ENCODE peak calls at places on chromosome 11, in five cellular contexts. Z is activated gamma-delta T cell treated with anti-CD3 and anti-CD28 coated beads, Interleukin-2, amount 50 U/mL, for 16 hours; V is islet precursor cell; Y is left cardiac atrium; A is amniotic stem cell. T is an unnamed sample.

GRCh38 chr11:47236482-47236881 is 12.1 kb downstream of the ACP2 start:
- DNase-seq in Z (no peak), V (no peak), Y (no peak), A (no peak), T (no peak)

GRCh38 chr11:62120001-62120400 is 3.8 kb upstream of the INCENP start:
- DNase-seq in Z (no peak), V (no peak), Y (peak; percentile 55), A (no peak), T (no peak)

GRCh38 chr11:127345819-127346459 is 345.4 kb upstream of the KIRREL3 start:
- DNase-seq in Z (no peak), V (peak; percentile 56), Y (peak; percentile 43), A (no peak), T (no peak)

GRCh38 chr11:106821291-106821690 is 197.0 kb downstream of the GUCY1A2 start:
- DNase-seq in Z (no peak), V (no peak), Y (no peak), A (no peak), T (no peak)

GRCh38 chr11:57353461-57354251 is 15.5 kb downstream of the P2RX3 start:
- DNase-seq in Z (no peak), V (no peak), Y (no peak), A (no peak), T (no peak)

GRCh38 chr11:57116654-57117053 is 65.1 kb upstream of the LRRC55 start:
- DNase-seq in Z (no peak), V (peak; percentile 79), Y (no peak), A (no peak), T (no peak)

GRCh38 chr11:34640050-34640971 is 19.4 kb downstream of the EHF start:
- DNase-seq in Z (no peak), V (peak; percentile 93), Y (no peak), A (no peak), T (no peak)

GRCh38 chr11:64863381-64864060 is 14.9 kb downstream of the EHD1 start:
- DNase-seq in Z (no peak), V (no peak), Y (peak; percentile 56), A (no peak), T (no peak)

GRCh38 chr11:47917643-47918369 is 62.6 kb upstream of the PTPRJ start:
- DNase-seq in Z (no peak), V (peak; percentile 86), Y (peak; percentile 91), A (peak; percentile 17), T (no peak)

GRCh38 chr11:86569109-86569508 is 103.3 kb downstream of the ME3 start:
- DNase-seq in Z (no peak), V (peak; percentile 37), Y (no peak), A (no peak), T (no peak)

GRCh38 chr11:28017816-28018215 is 90.1 kb downstream of the KIF18A start:
- DNase-seq in Z (no peak), V (no peak), Y (no peak), A (no peak), T (no peak)

GRCh38 chr11:128757235-128757711 is 63.4 kb downstream of the FLI1 start:
- DNase-seq in Z (peak; percentile 51), V (no peak), Y (no peak), A (no peak), T (no peak)

GRCh38 chr11:31246451-31247165 is 122.9 kb downstream of the DCDC1 start:
- DNase-seq in Z (no peak), V (no peak), Y (no peak), A (no peak), T (no peak)

GRCh38 chr11:70763606-70764005 is 365.3 kb downstream of the CTTN start:
- DNase-seq in Z (no peak), V (no peak), Y (no peak), A (no peak), T (no peak)

GRCh38 chr11:70788247-70789022 is 390.1 kb downstream of the CTTN start:
- DNase-seq in Z (no peak), V (peak; percentile 67), Y (no peak), A (peak; percentile 82), T (peak; percentile 10)

GRCh38 chr11:121391914-121392313 is 60.2 kb upstream of the SORL1 start:
- DNase-seq in Z (no peak), V (no peak), Y (peak; percentile 31), A (no peak), T (no peak)

GRCh38 chr11:125429174-125429707 is 66.8 kb downstream of the FEZ1 start:
- DNase-seq in Z (peak; percentile 24), V (peak; percentile 87), Y (peak; percentile 65), A (no peak), T (no peak)

GRCh38 chr11:8814209-8814922 is 96.6 kb upstream of the AKIP1 start:
- DNase-seq in Z (no peak), V (peak; percentile 84), Y (no peak), A (no peak), T (no peak)

GRCh38 chr11:68206211-68206610 is 6.9 kb downstream of the KMT5B start:
- DNase-seq in Z (no peak), V (peak; percentile 67), Y (no peak), A (peak; percentile 28), T (no peak)

GRCh38 chr11:115623021-115623451 is 118.8 kb upstream of the CADM1 start:
- DNase-seq in Z (no peak), V (peak; percentile 93), Y (peak; percentile 88), A (peak; percentile 79), T (peak; percentile 90)

GRCh38 chr11:1916132-1916985 is 3.1 kb upstream of the TNNT3 start:
- DNase-seq in Z (no peak), V (no peak), Y (no peak), A (no peak), T (no peak)

GRCh38 chr11:130772266-130773227 is 143.7 kb downstream of the SNX19 start:
- DNase-seq in Z (no peak), V (peak; percentile 79), Y (no peak), A (peak; percentile 80), T (peak; percentile 99)

GRCh38 chr11:18369398-18369797 is 25.0 kb upstream of the LDHA start:
- DNase-seq in Z (no peak), V (no peak), Y (no peak), A (no peak), T (no peak)

GRCh38 chr11:1628506-1629325 is 859 bp upstream of the KRTAP5-5 start:
- DNase-seq in Z (peak; percentile 24), V (peak; percentile 81), Y (peak; percentile 58), A (no peak), T (no peak)

GRCh38 chr11:46363031-46363407 is 15.8 kb downstream of the DGKZ start:
- DNase-seq in Z (no peak), V (peak; percentile 80), Y (peak; percentile 82), A (no peak), T (no peak)

GRCh38 chr11:86138958-86139357 is 70.1 kb upstream of the PICALM start:
- DNase-seq in Z (no peak), V (no peak), Y (no peak), A (no peak), T (no peak)

GRCh38 chr11:71988050-71988449 is 10.7 kb upstream of the IL18BP start:
- DNase-seq in Z (no peak), V (no peak), Y (no peak), A (peak; percentile 39), T (no peak)

GRCh38 chr11:65444314-65445051 is 21.9 kb downstream of the NEAT1 start:
- DNase-seq in Z (no peak), V (peak; percentile 64), Y (no peak), A (no peak), T (no peak)

GRCh38 chr11:44960200-44960845 is 9.6 kb upstream of the TP53I11 start:
- DNase-seq in Z (no peak), V (no peak), Y (no peak), A (no peak), T (no peak)

GRCh38 chr11:74321487-74322188 is 10.2 kb upstream of the P4HA3 start:
- DNase-seq in Z (no peak), V (no peak), Y (no peak), A (peak; percentile 62), T (peak; percentile 60)

GRCh38 chr11:83599066-83599465 is 312.9 kb upstream of the CCDC90B start:
- DNase-seq in Z (no peak), V (no peak), Y (no peak), A (no peak), T (no peak)